ENCODE peak calls at places on chromosomes 3 and 15, in eight cellular contexts. One of them, this sample, is unnamed.

GRCh38 chr3:188348445-188349244 is 194.7 kb downstream of the LPP start:
- DNase-seq in mammary epithelial cell: peak; percentile 95
- DNase-seq in dorsolateral prefrontal cortex: no peak
- DNase-seq in colonic mucosa: peak; percentile 26
- DNase-seq in heart left ventricle: peak; percentile 88
- DNase-seq in AG04449: peak; percentile 84
- DNase-seq in endodermal cell: no peak
- DNase-seq in ovary: peak; percentile 71
- DNase-seq in this sample: peak; percentile 86

GRCh38 chr3:112671930-112672715 is 31.2 kb upstream of the CCDC80 start:
- DNase-seq in heart left ventricle: no peak
- DNase-seq in ovary: no peak
- DNase-seq in AG04449: peak; percentile 97
- DNase-seq in mammary epithelial cell: peak; percentile 50
- DNase-seq in endodermal cell: no peak
- DNase-seq in colonic mucosa: no peak
- DNase-seq in dorsolateral prefrontal cortex: no peak
- DNase-seq in this sample: no peak

GRCh38 chr3:57876632-57877031 is 120.5 kb downstream of the SLMAP start:
- DNase-seq in heart left ventricle: no peak
- DNase-seq in AG04449: no peak
- DNase-seq in mammary epithelial cell: no peak
- DNase-seq in ovary: no peak
- DNase-seq in endodermal cell: no peak
- DNase-seq in dorsolateral prefrontal cortex: no peak
- DNase-seq in colonic mucosa: no peak
- DNase-seq in this sample: no peak

GRCh38 chr3:25441234-25441856 is 13.3 kb downstream of the RARB start:
- DNase-seq in colonic mucosa: peak; percentile 30
- DNase-seq in dorsolateral prefrontal cortex: no peak
- DNase-seq in AG04449: no peak
- DNase-seq in heart left ventricle: no peak
- DNase-seq in mammary epithelial cell: no peak
- DNase-seq in ovary: no peak
- DNase-seq in endodermal cell: peak; percentile 68
- DNase-seq in this sample: no peak

GRCh38 chr3:125585595-125586223 is 9.6 kb downstream of the OSBPL11 start:
- DNase-seq in endodermal cell: peak; percentile 86
- DNase-seq in ovary: peak; percentile 66
- DNase-seq in colonic mucosa: peak; percentile 63
- DNase-seq in mammary epithelial cell: peak; percentile 37
- DNase-seq in dorsolateral prefrontal cortex: no peak
- DNase-seq in heart left ventricle: peak; percentile 50
- DNase-seq in AG04449: no peak
- DNase-seq in this sample: no peak

GRCh38 chr3:111762535-111762934 is 96.5 kb upstream of the PHLDB2 start:
- DNase-seq in dorsolateral prefrontal cortex: no peak
- DNase-seq in colonic mucosa: no peak
- DNase-seq in AG04449: no peak
- DNase-seq in ovary: no peak
- DNase-seq in mammary epithelial cell: no peak
- DNase-seq in endodermal cell: no peak
- DNase-seq in heart left ventricle: no peak
- DNase-seq in this sample: no peak

GRCh38 chr3:129892486-129892856 is 1.0 kb downstream of the TMCC1 start:
- DNase-seq in colonic mucosa: peak; percentile 42
- DNase-seq in ovary: peak; percentile 23
- DNase-seq in endodermal cell: no peak
- DNase-seq in dorsolateral prefrontal cortex: no peak
- DNase-seq in AG04449: no peak
- DNase-seq in heart left ventricle: no peak
- DNase-seq in mammary epithelial cell: no peak
- DNase-seq in this sample: no peak

GRCh38 chr15:70390723-70391122 is 293.0 kb upstream of the TLE3 start:
- DNase-seq in ovary: no peak
- DNase-seq in heart left ventricle: no peak
- DNase-seq in AG04449: no peak
- DNase-seq in endodermal cell: no peak
- DNase-seq in colonic mucosa: no peak
- DNase-seq in mammary epithelial cell: no peak
- DNase-seq in dorsolateral prefrontal cortex: no peak
- DNase-seq in this sample: no peak

GRCh38 chr3:106446271-106446670 is 577.5 kb upstream of the CBLB start:
- DNase-seq in ovary: no peak
- DNase-seq in AG04449: no peak
- DNase-seq in colonic mucosa: no peak
- DNase-seq in heart left ventricle: no peak
- DNase-seq in endodermal cell: peak; percentile 33
- DNase-seq in mammary epithelial cell: no peak
- DNase-seq in dorsolateral prefrontal cortex: no peak
- DNase-seq in this sample: no peak

GRCh38 chr15:83854314-83854713 is 200.4 kb downstream of the ADAMTSL3 start:
- DNase-seq in endodermal cell: no peak
- DNase-seq in mammary epithelial cell: peak; percentile 96
- DNase-seq in heart left ventricle: no peak
- DNase-seq in dorsolateral prefrontal cortex: no peak
- DNase-seq in colonic mucosa: no peak
- DNase-seq in AG04449: no peak
- DNase-seq in ovary: no peak
- DNase-seq in this sample: no peak

GRCh38 chr15:81297147-81297572 is 26.8 kb downstream of the STARD5 start:
- DNase-seq in ovary: no peak
- DNase-seq in endodermal cell: no peak
- DNase-seq in AG04449: no peak
- DNase-seq in mammary epithelial cell: peak; percentile 93
- DNase-seq in heart left ventricle: no peak
- DNase-seq in dorsolateral prefrontal cortex: no peak
- DNase-seq in colonic mucosa: no peak
- DNase-seq in this sample: peak; percentile 42

GRCh38 chr15:63371297-63371918 is 10.2 kb downstream of the CA12 start:
- DNase-seq in ovary: no peak
- DNase-seq in heart left ventricle: no peak
- DNase-seq in AG04449: peak; percentile 38
- DNase-seq in endodermal cell: no peak
- DNase-seq in mammary epithelial cell: peak; percentile 85
- DNase-seq in dorsolateral prefrontal cortex: no peak
- DNase-seq in colonic mucosa: no peak
- DNase-seq in this sample: no peak

GRCh38 chr3:13684350-13684749 is 135.4 kb downstream of the FBLN2 start:
- DNase-seq in heart left ventricle: no peak
- DNase-seq in colonic mucosa: no peak
- DNase-seq in mammary epithelial cell: no peak
- DNase-seq in AG04449: no peak
- DNase-seq in ovary: no peak
- DNase-seq in dorsolateral prefrontal cortex: no peak
- DNase-seq in endodermal cell: no peak
- DNase-seq in this sample: no peak

GRCh38 chr3:50502225-50502583 is 1.2 kb downstream of the CACNA2D2 start:
- DNase-seq in endodermal cell: no peak
- DNase-seq in dorsolateral prefrontal cortex: no peak
- DNase-seq in heart left ventricle: no peak
- DNase-seq in AG04449: no peak
- DNase-seq in mammary epithelial cell: no peak
- DNase-seq in colonic mucosa: no peak
- DNase-seq in ovary: no peak
- DNase-seq in this sample: no peak
- H3K4me3 ChIP-seq in endodermal cell: peak overlapping the region; percentile 72
- H3K4me3 ChIP-seq in dorsolateral prefrontal cortex: peak overlapping the region; percentile 74
- H3K4me3 ChIP-seq in heart left ventricle: peak overlapping the region; percentile 40
- H3K4me3 ChIP-seq in AG04449: no peak overlapping the region
- H3K4me3 ChIP-seq in mammary epithelial cell: no peak overlapping the region
- H3K4me3 ChIP-seq in colonic mucosa: peak overlapping the region; percentile 38
- H3K4me3 ChIP-seq in ovary: no peak overlapping the region
- H3K4me3 ChIP-seq in this sample: no peak overlapping the region

DNA sequence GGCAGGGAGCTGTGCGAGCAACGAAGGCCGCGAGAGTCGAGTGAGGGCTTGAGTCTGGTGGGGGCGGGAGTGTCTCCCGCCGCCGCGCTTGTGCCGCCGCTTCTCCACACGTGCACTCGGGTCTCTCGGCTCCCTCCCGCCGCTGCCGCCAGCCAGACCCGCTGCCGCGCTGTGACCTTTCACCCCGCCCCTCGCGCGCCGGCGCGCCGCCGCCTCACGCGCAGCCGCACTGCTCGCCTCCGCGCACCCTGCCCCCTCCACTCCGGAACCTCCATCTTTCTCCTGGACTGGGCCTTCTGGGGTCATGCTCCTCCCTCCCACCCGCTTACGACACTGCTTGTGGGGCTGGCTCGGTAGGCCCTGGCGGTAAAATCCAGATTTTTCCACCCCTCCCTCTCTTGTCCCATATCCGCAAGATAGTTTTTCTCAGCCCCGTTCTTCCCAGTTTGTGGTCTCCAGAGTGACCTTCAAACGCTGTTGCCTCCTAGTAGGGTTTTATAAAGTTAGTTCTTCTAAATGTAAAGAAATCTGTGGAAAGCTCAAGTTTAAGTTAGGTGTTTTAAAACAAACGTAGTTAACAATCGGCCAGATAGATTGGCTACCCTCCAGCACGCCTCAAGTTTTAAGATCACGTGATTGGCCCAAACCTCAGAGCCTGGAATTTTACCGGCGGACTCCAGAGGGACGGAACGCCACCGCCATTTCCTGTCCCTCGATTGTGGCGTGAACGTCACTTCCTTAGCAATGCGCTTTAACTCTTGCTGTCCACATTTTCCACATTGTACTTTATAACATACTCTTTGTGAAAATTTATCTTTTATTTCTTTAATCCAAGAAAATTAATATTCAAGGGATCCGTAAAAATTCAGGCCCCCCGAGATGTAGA is at the start of gene NAA50:
- DNase-seq in dorsolateral prefrontal cortex: peak; percentile 84
- DNase-seq in AG04449: peak; percentile 70
- DNase-seq in heart left ventricle: peak; percentile 96
- DNase-seq in colonic mucosa: peak; percentile 94
- DNase-seq in mammary epithelial cell: peak; percentile 93
- DNase-seq in ovary: peak; percentile 97
- DNase-seq in endodermal cell: peak; percentile 97
- DNase-seq in this sample: no peak
- TF ChIP-seq CTCF in dorsolateral prefrontal cortex: no peak
- TF ChIP-seq CTCF in AG04449: no peak
- TF ChIP-seq CTCF in heart left ventricle: no peak
- TF ChIP-seq CTCF in colonic mucosa: no peak
- TF ChIP-seq CTCF in mammary epithelial cell: no peak
- TF ChIP-seq CTCF in ovary: no peak
- TF ChIP-seq CTCF in endodermal cell: no peak
- TF ChIP-seq CTCF in this sample: no peak

GRCh38 chr15:61064653-61065052 is 164.4 kb downstream of the RORA start:
- DNase-seq in endodermal cell: no peak
- DNase-seq in AG04449: no peak
- DNase-seq in heart left ventricle: no peak
- DNase-seq in colonic mucosa: no peak
- DNase-seq in ovary: no peak
- DNase-seq in dorsolateral prefrontal cortex: no peak
- DNase-seq in mammary epithelial cell: no peak
- DNase-seq in this sample: no peak

GRCh38 chr15:61062268-61062667 is 166.8 kb downstream of the RORA start:
- DNase-seq in ovary: no peak
- DNase-seq in dorsolateral prefrontal cortex: no peak
- DNase-seq in AG04449: no peak
- DNase-seq in endodermal cell: no peak
- DNase-seq in colonic mucosa: no peak
- DNase-seq in mammary epithelial cell: no peak
- DNase-seq in heart left ventricle: no peak
- DNase-seq in this sample: no peak

GRCh38 chr15:61057830-61058529 is 171.1 kb downstream of the RORA start:
- DNase-seq in ovary: no peak
- DNase-seq in AG04449: no peak
- DNase-seq in mammary epithelial cell: no peak
- DNase-seq in heart left ventricle: no peak
- DNase-seq in dorsolateral prefrontal cortex: no peak
- DNase-seq in colonic mucosa: no peak
- DNase-seq in endodermal cell: no peak
- DNase-seq in this sample: no peak

GRCh38 chr15:61069369-61070075 is 159.6 kb downstream of the RORA start:
- DNase-seq in colonic mucosa: no peak
- DNase-seq in dorsolateral prefrontal cortex: no peak
- DNase-seq in endodermal cell: no peak
- DNase-seq in AG04449: no peak
- DNase-seq in ovary: no peak
- DNase-seq in heart left ventricle: no peak
- DNase-seq in mammary epithelial cell: no peak
- DNase-seq in this sample: no peak

GRCh38 chr15:61063875-61064320 is 165.2 kb downstream of the RORA start:
- DNase-seq in heart left ventricle: no peak
- DNase-seq in colonic mucosa: peak; percentile 34
- DNase-seq in mammary epithelial cell: peak; percentile 63
- DNase-seq in endodermal cell: no peak
- DNase-seq in AG04449: no peak
- DNase-seq in ovary: no peak
- DNase-seq in dorsolateral prefrontal cortex: no peak
- DNase-seq in this sample: no peak
- H3K4me3 ChIP-seq in heart left ventricle: no peak overlapping the region
- H3K4me3 ChIP-seq in colonic mucosa: no peak overlapping the region
- H3K4me3 ChIP-seq in mammary epithelial cell: no peak overlapping the region
- H3K4me3 ChIP-seq in endodermal cell: no peak overlapping the region
- H3K4me3 ChIP-seq in AG04449: no peak overlapping the region
- H3K4me3 ChIP-seq in ovary: no peak overlapping the region
- H3K4me3 ChIP-seq in dorsolateral prefrontal cortex: no peak overlapping the region
- H3K4me3 ChIP-seq in this sample: no peak overlapping the region

DNA sequence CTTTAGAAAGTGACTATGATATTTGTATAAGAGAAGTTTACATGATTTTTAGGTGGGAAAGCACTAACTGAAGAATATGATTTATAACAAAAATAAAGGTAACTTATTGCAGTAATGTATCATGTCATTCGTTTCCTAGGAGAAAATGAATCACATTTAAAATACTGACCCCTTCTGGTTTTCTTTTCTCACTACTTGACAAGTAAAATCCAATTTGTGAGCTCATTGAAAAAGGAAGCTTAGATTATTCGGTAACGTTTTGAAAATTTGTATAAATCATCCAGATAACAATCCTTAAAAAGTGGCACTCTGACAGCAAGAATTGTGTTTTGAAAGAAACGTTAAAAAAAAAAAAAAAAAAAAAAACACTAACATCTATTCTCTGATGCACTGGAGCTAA is 39.0 kb downstream of the NSUN3 start:
- DNase-seq in endodermal cell: no peak
- DNase-seq in dorsolateral prefrontal cortex: no peak
- DNase-seq in heart left ventricle: no peak
- DNase-seq in mammary epithelial cell: no peak
- DNase-seq in colonic mucosa: no peak
- DNase-seq in ovary: no peak
- DNase-seq in AG04449: no peak
- DNase-seq in this sample: no peak
- TF ChIP-seq CTCF in endodermal cell: peak; percentile 63
- TF ChIP-seq CTCF in dorsolateral prefrontal cortex: no peak
- TF ChIP-seq CTCF in heart left ventricle: no peak
- TF ChIP-seq CTCF in mammary epithelial cell: peak; percentile 12
- TF ChIP-seq CTCF in colonic mucosa: no peak
- TF ChIP-seq CTCF in ovary: no peak
- TF ChIP-seq CTCF in AG04449: no peak
- TF ChIP-seq CTCF in this sample: no peak

GRCh38 chr3:141391298-141392017 is 23.2 kb downstream of the ZBTB38 start:
- DNase-seq in heart left ventricle: no peak
- DNase-seq in dorsolateral prefrontal cortex: no peak
- DNase-seq in colonic mucosa: no peak
- DNase-seq in AG04449: no peak
- DNase-seq in ovary: no peak
- DNase-seq in endodermal cell: no peak
- DNase-seq in mammary epithelial cell: no peak
- DNase-seq in this sample: no peak
- H3K4me3 ChIP-seq in heart left ventricle: no peak overlapping the region
- H3K4me3 ChIP-seq in dorsolateral prefrontal cortex: no peak overlapping the region
- H3K4me3 ChIP-seq in colonic mucosa: no peak overlapping the region
- H3K4me3 ChIP-seq in AG04449: no peak overlapping the region
- H3K4me3 ChIP-seq in ovary: no peak overlapping the region
- H3K4me3 ChIP-seq in endodermal cell: no peak overlapping the region
- H3K4me3 ChIP-seq in mammary epithelial cell: no peak overlapping the region
- H3K4me3 ChIP-seq in this sample: no peak overlapping the region

This sample was measured in kidney epithelial cell.